ENCODE peak calls at places on chromosomes 4 and X, in ten cellular contexts. One of them, this sample, is unnamed.

GRCh38 chr4:149409186-149410056 is 406.2 kb downstream of the IQCM start:
- DNase-seq in MCF 10A: peak
- DNase-seq in A549: peak
- DNase-seq in HFFc6: peak
- DNase-seq in Peyer's patch: no peak
- DNase-seq in B cell: no peak
- DNase-seq in epithelial cell of esophagus: peak
- DNase-seq in choroid plexus epithelial cell: peak
- DNase-seq in CD4-positive, alpha-beta T cell: no peak
- DNase-seq in MM.1S: no peak
- DNase-seq in this sample: no peak

GRCh38 chr4:69057620-69058409 is 38.5 kb upstream of the UGT2B7 start:
- DNase-seq in CD4-positive, alpha-beta T cell: no peak
- DNase-seq in A549: no peak
- DNase-seq in choroid plexus epithelial cell: peak
- DNase-seq in HFFc6: no peak
- DNase-seq in MM.1S: peak
- DNase-seq in Peyer's patch: no peak
- DNase-seq in MCF 10A: no peak
- DNase-seq in epithelial cell of esophagus: peak
- DNase-seq in B cell: no peak
- DNase-seq in this sample: no peak

GRCh38 chrX:149013081-149013480 is 492.0 kb downstream of the IDS start:
- DNase-seq in HFFc6: no peak
- DNase-seq in CD4-positive, alpha-beta T cell: no peak
- DNase-seq in MM.1S: no peak
- DNase-seq in A549: no peak
- DNase-seq in B cell: no peak
- DNase-seq in epithelial cell of esophagus: no peak
- DNase-seq in MCF 10A: no peak
- DNase-seq in Peyer's patch: no peak
- DNase-seq in choroid plexus epithelial cell: no peak
- DNase-seq in this sample: no peak

GRCh38 chr4:36187723-36188333 is 56.5 kb downstream of the ARAP2 start:
- DNase-seq in Peyer's patch: no peak
- DNase-seq in CD4-positive, alpha-beta T cell: no peak
- DNase-seq in MM.1S: peak
- DNase-seq in A549: peak
- DNase-seq in HFFc6: no peak
- DNase-seq in MCF 10A: peak
- DNase-seq in B cell: no peak
- DNase-seq in choroid plexus epithelial cell: peak
- DNase-seq in epithelial cell of esophagus: peak
- DNase-seq in this sample: no peak

GRCh38 chr4:138334346-138335016 is 92.3 kb upstream of the SLC7A11 start:
- DNase-seq in choroid plexus epithelial cell: no peak
- DNase-seq in CD4-positive, alpha-beta T cell: no peak
- DNase-seq in MM.1S: no peak
- DNase-seq in MCF 10A: no peak
- DNase-seq in HFFc6: no peak
- DNase-seq in B cell: no peak
- DNase-seq in Peyer's patch: no peak
- DNase-seq in A549: peak
- DNase-seq in epithelial cell of esophagus: no peak
- DNase-seq in this sample: no peak

GRCh38 chr4:176814770-176815169 is 22.0 kb upstream of the VEGFC start:
- DNase-seq in choroid plexus epithelial cell: peak
- DNase-seq in HFFc6: peak
- DNase-seq in B cell: no peak
- DNase-seq in Peyer's patch: no peak
- DNase-seq in A549: no peak
- DNase-seq in MM.1S: no peak
- DNase-seq in epithelial cell of esophagus: no peak
- DNase-seq in CD4-positive, alpha-beta T cell: no peak
- DNase-seq in MCF 10A: no peak
- DNase-seq in this sample: no peak

GRCh38 chr4:107970063-107970798 is 19.5 kb upstream of the HADH start:
- DNase-seq in HFFc6: no peak
- DNase-seq in choroid plexus epithelial cell: no peak
- DNase-seq in A549: no peak
- DNase-seq in CD4-positive, alpha-beta T cell: no peak
- DNase-seq in MM.1S: no peak
- DNase-seq in epithelial cell of esophagus: no peak
- DNase-seq in Peyer's patch: no peak
- DNase-seq in B cell: no peak
- DNase-seq in MCF 10A: no peak
- DNase-seq in this sample: no peak

GRCh38 chrX:149161438-149162088 is 343.5 kb downstream of the IDS start:
- DNase-seq in MCF 10A: peak
- DNase-seq in CD4-positive, alpha-beta T cell: no peak
- DNase-seq in A549: no peak
- DNase-seq in choroid plexus epithelial cell: no peak
- DNase-seq in HFFc6: no peak
- DNase-seq in Peyer's patch: no peak
- DNase-seq in MM.1S: no peak
- DNase-seq in B cell: no peak
- DNase-seq in epithelial cell of esophagus: no peak
- DNase-seq in this sample: no peak

GRCh38 chrX:8433296-8434094 is 31.1 kb upstream of the VCX3B start:
- DNase-seq in A549: no peak
- DNase-seq in MM.1S: no peak
- DNase-seq in epithelial cell of esophagus: peak
- DNase-seq in HFFc6: no peak
- DNase-seq in MCF 10A: peak
- DNase-seq in B cell: no peak
- DNase-seq in choroid plexus epithelial cell: no peak
- DNase-seq in Peyer's patch: no peak
- DNase-seq in CD4-positive, alpha-beta T cell: no peak
- DNase-seq in this sample: no peak

GRCh38 chr4:30718889-30719252 is 1.3 kb upstream of the PCDH7 start:
- DNase-seq in A549: no peak
- DNase-seq in HFFc6: no peak
- DNase-seq in MCF 10A: peak
- DNase-seq in choroid plexus epithelial cell: peak
- DNase-seq in Peyer's patch: no peak
- DNase-seq in MM.1S: no peak
- DNase-seq in epithelial cell of esophagus: peak
- DNase-seq in CD4-positive, alpha-beta T cell: no peak
- DNase-seq in B cell: no peak
- DNase-seq in this sample: no peak

GRCh38 chrX:138759217-138759943 is 47.9 kb upstream of the FGF13 start:
- DNase-seq in B cell: no peak
- DNase-seq in Peyer's patch: no peak
- DNase-seq in HFFc6: no peak
- DNase-seq in MM.1S: no peak
- DNase-seq in CD4-positive, alpha-beta T cell: no peak
- DNase-seq in choroid plexus epithelial cell: no peak
- DNase-seq in MCF 10A: no peak
- DNase-seq in A549: no peak
- DNase-seq in epithelial cell of esophagus: peak
- DNase-seq in this sample: no peak

GRCh38 chrX:2974946-2975345 is 31.4 kb upstream of the ARSH start:
- DNase-seq in HFFc6: no peak
- DNase-seq in MCF 10A: no peak
- DNase-seq in MM.1S: no peak
- DNase-seq in A549: no peak
- DNase-seq in B cell: no peak
- DNase-seq in epithelial cell of esophagus: no peak
- DNase-seq in CD4-positive, alpha-beta T cell: no peak
- DNase-seq in Peyer's patch: no peak
- DNase-seq in choroid plexus epithelial cell: peak
- DNase-seq in this sample: no peak

GRCh38 chrX:154396948-154397887 is 959 bp upstream of the RPL10 start:
- DNase-seq in MCF 10A: peak
- DNase-seq in CD4-positive, alpha-beta T cell: peak
- DNase-seq in Peyer's patch: peak
- DNase-seq in MM.1S: peak
- DNase-seq in B cell: peak
- DNase-seq in HFFc6: no peak
- DNase-seq in choroid plexus epithelial cell: peak
- DNase-seq in epithelial cell of esophagus: peak
- DNase-seq in A549: peak
- DNase-seq in this sample: no peak

GRCh38 chrX:20514358-20514757 is 247.6 kb upstream of the RPS6KA3 start:
- DNase-seq in MCF 10A: peak
- DNase-seq in Peyer's patch: no peak
- DNase-seq in B cell: no peak
- DNase-seq in A549: peak
- DNase-seq in epithelial cell of esophagus: peak
- DNase-seq in CD4-positive, alpha-beta T cell: no peak
- DNase-seq in HFFc6: peak
- DNase-seq in choroid plexus epithelial cell: peak
- DNase-seq in MM.1S: no peak
- DNase-seq in this sample: no peak

GRCh38 chr4:76365636-76366035 is 55.3 kb downstream of the CCDC158 start:
- DNase-seq in choroid plexus epithelial cell: no peak
- DNase-seq in CD4-positive, alpha-beta T cell: no peak
- DNase-seq in Peyer's patch: no peak
- DNase-seq in HFFc6: peak
- DNase-seq in A549: no peak
- DNase-seq in MCF 10A: peak
- DNase-seq in MM.1S: no peak
- DNase-seq in epithelial cell of esophagus: peak
- DNase-seq in B cell: no peak
- DNase-seq in this sample: no peak

GRCh38 chr4:116668190-116668589 is 417.2 kb downstream of the TRAM1L1 start:
- DNase-seq in Peyer's patch: no peak
- DNase-seq in B cell: no peak
- DNase-seq in HFFc6: no peak
- DNase-seq in choroid plexus epithelial cell: no peak
- DNase-seq in CD4-positive, alpha-beta T cell: no peak
- DNase-seq in MCF 10A: no peak
- DNase-seq in A549: no peak
- DNase-seq in MM.1S: no peak
- DNase-seq in epithelial cell of esophagus: no peak
- DNase-seq in this sample: no peak
- TF ChIP-seq CTCF in Peyer's patch: no peak
- TF ChIP-seq CTCF in B cell: no peak
- TF ChIP-seq CTCF in HFFc6: no peak
- TF ChIP-seq CTCF in choroid plexus epithelial cell: no peak
- TF ChIP-seq CTCF in CD4-positive, alpha-beta T cell: no peak
- TF ChIP-seq CTCF in MCF 10A: peak
- TF ChIP-seq CTCF in A549: no peak
- TF ChIP-seq CTCF in MM.1S: no peak
- TF ChIP-seq CTCF in epithelial cell of esophagus: no peak
- TF ChIP-seq CTCF in this sample: peak

DNA sequence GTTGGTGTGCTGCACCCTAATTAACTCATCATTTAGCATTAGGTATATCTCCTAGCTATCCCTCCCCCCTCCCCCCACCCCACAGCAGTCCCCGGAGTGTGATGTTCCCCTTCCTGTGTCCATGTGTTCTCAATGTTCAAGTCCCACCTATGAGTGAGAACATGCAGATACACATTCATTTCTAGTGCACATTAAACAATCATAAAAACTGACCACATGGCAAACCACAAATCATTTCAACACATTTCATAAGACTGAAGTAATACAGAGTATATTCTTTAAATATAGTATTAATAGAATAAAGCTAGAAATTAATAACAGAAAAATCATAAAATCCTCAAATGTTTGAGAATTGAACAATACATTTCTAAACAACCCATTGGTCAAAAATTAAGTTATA is 34.1 kb downstream of the PRKG2 start:
- DNase-seq in epithelial cell of esophagus: no peak
- DNase-seq in A549: no peak
- DNase-seq in HFFc6: no peak
- DNase-seq in MM.1S: no peak
- DNase-seq in choroid plexus epithelial cell: peak
- DNase-seq in Peyer's patch: no peak
- DNase-seq in MCF 10A: peak
- DNase-seq in CD4-positive, alpha-beta T cell: no peak
- DNase-seq in B cell: no peak
- DNase-seq in this sample: no peak
- TF ChIP-seq CTCF in epithelial cell of esophagus: no peak
- TF ChIP-seq CTCF in A549: no peak
- TF ChIP-seq CTCF in HFFc6: no peak
- TF ChIP-seq CTCF in MM.1S: no peak
- TF ChIP-seq CTCF in choroid plexus epithelial cell: no peak
- TF ChIP-seq CTCF in Peyer's patch: no peak
- TF ChIP-seq CTCF in MCF 10A: no peak
- TF ChIP-seq CTCF in CD4-positive, alpha-beta T cell: no peak
- TF ChIP-seq CTCF in B cell: no peak
- TF ChIP-seq CTCF in this sample: no peak

DNA sequence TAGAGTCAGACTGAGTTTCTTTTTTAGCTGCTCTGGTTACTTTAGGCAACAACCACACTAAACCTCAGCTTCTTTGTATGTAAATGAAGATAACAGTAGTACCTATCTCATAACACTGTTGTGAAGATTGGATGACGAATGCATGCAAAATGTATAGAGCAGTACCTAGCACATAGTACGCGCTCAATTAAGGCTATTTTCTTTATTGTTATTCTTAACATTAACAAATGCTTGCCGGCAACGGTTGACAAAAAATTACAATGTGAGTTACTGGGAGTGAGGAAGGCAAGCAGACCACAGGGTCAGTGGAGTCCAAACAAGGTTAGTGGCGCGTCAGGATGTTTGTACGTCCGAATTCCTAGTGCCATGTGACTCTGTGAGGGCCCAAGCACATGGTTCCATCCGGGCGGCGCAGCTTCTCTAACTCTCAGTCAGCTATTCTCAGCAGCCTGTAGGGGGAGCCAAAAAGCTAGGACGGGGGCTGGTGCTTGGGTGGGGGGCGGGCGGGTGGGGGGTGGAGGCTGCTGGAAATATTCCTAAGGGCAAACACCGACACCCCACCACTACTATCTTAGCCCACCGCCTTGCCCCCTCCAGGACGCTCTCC is 795 bp upstream of the NALF2 start:
- DNase-seq in choroid plexus epithelial cell: no peak
- DNase-seq in epithelial cell of esophagus: no peak
- DNase-seq in B cell: no peak
- DNase-seq in HFFc6: no peak
- DNase-seq in CD4-positive, alpha-beta T cell: no peak
- DNase-seq in Peyer's patch: no peak
- DNase-seq in A549: peak
- DNase-seq in MM.1S: no peak
- DNase-seq in MCF 10A: no peak
- DNase-seq in this sample: no peak
- TF ChIP-seq CTCF in choroid plexus epithelial cell: peak
- TF ChIP-seq CTCF in epithelial cell of esophagus: no peak
- TF ChIP-seq CTCF in B cell: no peak
- TF ChIP-seq CTCF in HFFc6: peak
- TF ChIP-seq CTCF in CD4-positive, alpha-beta T cell: no peak
- TF ChIP-seq CTCF in Peyer's patch: no peak
- TF ChIP-seq CTCF in A549: peak
- TF ChIP-seq CTCF in MM.1S: no peak
- TF ChIP-seq CTCF in MCF 10A: peak
- TF ChIP-seq CTCF in this sample: no peak

DNA sequence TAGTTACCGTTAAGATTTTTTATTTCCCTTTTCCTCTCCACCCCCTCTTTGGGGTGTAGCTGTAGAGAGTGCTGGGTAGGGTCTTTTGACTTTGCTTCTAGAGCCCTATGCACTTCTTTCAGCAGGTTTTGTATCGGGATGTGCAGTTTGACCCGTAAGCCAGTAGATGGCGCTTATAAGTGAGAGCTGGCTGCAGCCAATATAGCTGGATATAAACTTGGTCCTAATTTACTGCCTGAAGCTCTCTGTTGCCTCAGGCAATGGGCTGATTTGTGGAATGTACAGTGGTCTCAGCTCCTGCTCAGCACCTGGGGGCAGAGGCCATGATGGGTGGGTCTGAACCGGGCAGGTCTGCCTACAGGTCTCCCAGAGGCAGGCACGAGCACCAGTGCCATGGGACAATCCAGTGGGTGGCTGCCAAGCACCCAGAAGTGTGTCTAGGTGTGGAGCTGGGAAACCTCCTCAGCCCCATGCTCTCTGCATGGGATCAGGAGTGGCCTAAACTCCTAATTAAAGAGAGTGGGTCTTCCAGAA is 146.5 kb downstream of the SPANXN1 start:
- DNase-seq in MCF 10A: peak
- DNase-seq in choroid plexus epithelial cell: no peak
- DNase-seq in HFFc6: no peak
- DNase-seq in MM.1S: peak
- DNase-seq in CD4-positive, alpha-beta T cell: no peak
- DNase-seq in Peyer's patch: no peak
- DNase-seq in A549: no peak
- DNase-seq in B cell: no peak
- DNase-seq in epithelial cell of esophagus: no peak
- DNase-seq in this sample: no peak
- TF ChIP-seq CTCF in MCF 10A: peak
- TF ChIP-seq CTCF in choroid plexus epithelial cell: peak
- TF ChIP-seq CTCF in HFFc6: peak
- TF ChIP-seq CTCF in MM.1S: peak
- TF ChIP-seq CTCF in CD4-positive, alpha-beta T cell: no peak
- TF ChIP-seq CTCF in Peyer's patch: no peak
- TF ChIP-seq CTCF in A549: no peak
- TF ChIP-seq CTCF in B cell: no peak
- TF ChIP-seq CTCF in epithelial cell of esophagus: peak
- TF ChIP-seq CTCF in this sample: peak